ENCODE peak calls at places on chromosomes 2 and 18, in four cellular contexts. One of them, this sample, is unnamed.

GRCh38 chr2:48760848-48761247 is 5.3 kb upstream of the LHCGR start:
- DNase-seq in neuronal stem cell: no peak
- DNase-seq in IMR-90: no peak
- DNase-seq in H1: no peak
- DNase-seq in this sample: no peak

GRCh38 chr18:79870369-79871025 is 72.8 kb downstream of the KCNG2 start:
- DNase-seq in neuronal stem cell: no peak
- DNase-seq in IMR-90: no peak
- DNase-seq in H1: no peak
- DNase-seq in this sample: no peak

GRCh38 chr2:208373460-208374089 is 33.0 kb upstream of the PTH2R start:
- DNase-seq in IMR-90: peak; percentile 54
- DNase-seq in neuronal stem cell: peak; percentile 47
- DNase-seq in H1: no peak
- DNase-seq in this sample: peak; percentile 49

GRCh38 chr2:113167115-113167932 is 6.4 kb upstream of the PSD4 start:
- DNase-seq in neuronal stem cell: no peak
- DNase-seq in H1: peak; percentile 31
- DNase-seq in IMR-90: no peak
- DNase-seq in this sample: no peak

GRCh38 chr2:134320930-134321329 is 67.1 kb downstream of the MGAT5 start:
- DNase-seq in neuronal stem cell: no peak
- DNase-seq in H1: no peak
- DNase-seq in IMR-90: no peak
- DNase-seq in this sample: no peak

GRCh38 chr2:205731521-205731965 is 49.2 kb downstream of the NRP2 start:
- DNase-seq in neuronal stem cell: no peak
- DNase-seq in IMR-90: peak; percentile 98
- DNase-seq in H1: no peak
- DNase-seq in this sample: no peak

GRCh38 chr2:31764169-31764568 is 183.4 kb upstream of the SRD5A2 start:
- DNase-seq in IMR-90: no peak
- DNase-seq in H1: no peak
- DNase-seq in neuronal stem cell: no peak
- DNase-seq in this sample: no peak

GRCh38 chr2:182713611-182714010 is 2.4 kb upstream of the DNAJC10 start:
- DNase-seq in IMR-90: no peak
- DNase-seq in neuronal stem cell: no peak
- DNase-seq in H1: no peak
- DNase-seq in this sample: no peak

GRCh38 chr2:11368059-11368572 is 23.7 kb upstream of the ROCK2 start:
- DNase-seq in H1: no peak
- DNase-seq in IMR-90: no peak
- DNase-seq in neuronal stem cell: no peak
- DNase-seq in this sample: no peak

GRCh38 chr18:74778191-74778847 is 180.6 kb downstream of the ZNF407 start:
- DNase-seq in neuronal stem cell: no peak
- DNase-seq in IMR-90: peak; percentile 13
- DNase-seq in H1: no peak
- DNase-seq in this sample: no peak

GRCh38 chr18:76468345-76469275 is 26.4 kb downstream of the ZNF516 start:
- DNase-seq in neuronal stem cell: no peak
- DNase-seq in IMR-90: no peak
- DNase-seq in H1: no peak
- DNase-seq in this sample: no peak

GRCh38 chr2:42141687-42142475 is 27.3 kb upstream of the EML4 start:
- DNase-seq in neuronal stem cell: no peak
- DNase-seq in IMR-90: peak; percentile 93
- DNase-seq in H1: no peak
- DNase-seq in this sample: peak; percentile 61

GRCh38 chr2:58436842-58437241 is 195.7 kb upstream of the FANCL start:
- DNase-seq in neuronal stem cell: no peak
- DNase-seq in H1: no peak
- DNase-seq in IMR-90: no peak
- DNase-seq in this sample: no peak

GRCh38 chr2:172208881-172209325 is 106.2 kb upstream of the DLX2 start:
- DNase-seq in neuronal stem cell: no peak
- DNase-seq in IMR-90: peak; percentile 79
- DNase-seq in H1: no peak
- DNase-seq in this sample: no peak

GRCh38 chr18:48743046-48743445 is 204.2 kb downstream of the CTIF start:
- DNase-seq in H1: no peak
- DNase-seq in neuronal stem cell: no peak
- DNase-seq in IMR-90: peak; percentile 71
- DNase-seq in this sample: no peak

GRCh38 chr18:73774836-73775509 is 372.7 kb downstream of the FBXO15 start:
- DNase-seq in neuronal stem cell: no peak
- DNase-seq in H1: no peak
- DNase-seq in IMR-90: no peak
- DNase-seq in this sample: peak; percentile 65

GRCh38 chr2:8957593-8957992 is 45.9 kb downstream of the MBOAT2 start:
- DNase-seq in neuronal stem cell: no peak
- DNase-seq in H1: no peak
- DNase-seq in IMR-90: no peak
- DNase-seq in this sample: no peak

GRCh38 chr18:38898167-38898566 is 1332.6 kb upstream of the CELF4 start:
- DNase-seq in H1: no peak
- DNase-seq in neuronal stem cell: no peak
- DNase-seq in IMR-90: no peak
- DNase-seq in this sample: no peak

GRCh38 chr18:986552-986951 is 81.9 kb downstream of the ADCYAP1 start:
- DNase-seq in IMR-90: no peak
- DNase-seq in neuronal stem cell: no peak
- DNase-seq in H1: no peak
- DNase-seq in this sample: no peak

GRCh38 chr2:31354837-31355236 is 59.7 kb downstream of the XDH start:
- DNase-seq in H1: no peak
- DNase-seq in neuronal stem cell: no peak
- DNase-seq in IMR-90: no peak
- DNase-seq in this sample: no peak

GRCh38 chr2:203648273-203648672 is 58.2 kb upstream of the CD28 start:
- DNase-seq in IMR-90: peak; percentile 21
- DNase-seq in neuronal stem cell: no peak
- DNase-seq in H1: no peak
- DNase-seq in this sample: no peak

GRCh38 chr18:58105206-58105907 is 61.3 kb downstream of the NEDD4L start:
- DNase-seq in H1: no peak
- DNase-seq in IMR-90: peak; percentile 63
- DNase-seq in neuronal stem cell: no peak
- DNase-seq in this sample: no peak

GRCh38 chr18:34809697-34810096 is 99.6 kb downstream of the DTNA start:
- DNase-seq in neuronal stem cell: no peak
- DNase-seq in IMR-90: peak; percentile 32
- DNase-seq in H1: peak; percentile 82
- DNase-seq in this sample: peak; percentile 63

GRCh38 chr2:182682210-182682609 is 33.8 kb upstream of the DNAJC10 start:
- DNase-seq in H1: no peak
- DNase-seq in IMR-90: no peak
- DNase-seq in neuronal stem cell: no peak
- DNase-seq in this sample: no peak

GRCh38 chr18:572499-573289 is 7.5 kb upstream of the CETN1 start:
- DNase-seq in H1: no peak
- DNase-seq in IMR-90: no peak
- DNase-seq in neuronal stem cell: no peak
- DNase-seq in this sample: no peak

GRCh38 chr2:98730851-98731708 is at the start of gene MGAT4A:
- DNase-seq in H1: peak; percentile 75
- DNase-seq in IMR-90: no peak
- DNase-seq in neuronal stem cell: peak; percentile 62
- DNase-seq in this sample: peak; percentile 50

GRCh38 chr2:233061591-233062446 is 1.7 kb downstream of the INPP5D start:
- DNase-seq in neuronal stem cell: no peak
- DNase-seq in H1: no peak
- DNase-seq in IMR-90: peak; percentile 16
- DNase-seq in this sample: peak; percentile 56

GRCh38 chr2:110770308-110770695 is 37.9 kb downstream of the ACOXL start:
- DNase-seq in neuronal stem cell: no peak
- DNase-seq in H1: no peak
- DNase-seq in IMR-90: no peak
- DNase-seq in this sample: no peak

GRCh38 chr2:172642301-172643020 is 86.6 kb downstream of the PDK1 start:
- DNase-seq in IMR-90: no peak
- DNase-seq in neuronal stem cell: no peak
- DNase-seq in H1: no peak
- DNase-seq in this sample: no peak

GRCh38 chr18:45378933-45379332 is 236.3 kb upstream of the SLC14A2 start:
- DNase-seq in H1: no peak
- DNase-seq in IMR-90: no peak
- DNase-seq in neuronal stem cell: no peak
- DNase-seq in this sample: no peak

GRCh38 chr2:239460780-239461179 is 60.0 kb upstream of the HDAC4 start:
- DNase-seq in neuronal stem cell: no peak
- DNase-seq in IMR-90: no peak
- DNase-seq in H1: no peak
- DNase-seq in this sample: no peak

GRCh38 chr2:239463541-239464165 is 62.8 kb upstream of the HDAC4 start:
- DNase-seq in IMR-90: no peak
- DNase-seq in H1: no peak
- DNase-seq in neuronal stem cell: no peak
- DNase-seq in this sample: peak; percentile 24

GRCh38 chr2:239464166-239465016 is 63.6 kb upstream of the HDAC4 start:
- DNase-seq in H1: no peak
- DNase-seq in neuronal stem cell: no peak
- DNase-seq in IMR-90: no peak
- DNase-seq in this sample: peak; percentile 19

GRCh38 chr2:239461551-239462515 is 61.0 kb upstream of the HDAC4 start:
- DNase-seq in neuronal stem cell: no peak
- DNase-seq in IMR-90: no peak
- DNase-seq in H1: peak; percentile 30
- DNase-seq in this sample: peak; percentile 18

GRCh38 chr2:239462671-239463506 is 62.1 kb upstream of the HDAC4 start:
- DNase-seq in H1: peak; percentile 20
- DNase-seq in IMR-90: no peak
- DNase-seq in neuronal stem cell: no peak
- DNase-seq in this sample: peak; percentile 19
- H4K91ac ChIP-seq in H1: no peak overlapping the region
- H4K91ac ChIP-seq in IMR-90: no peak overlapping the region
- H4K91ac ChIP-seq in neuronal stem cell: no peak overlapping the region
- H4K91ac ChIP-seq in this sample: no peak overlapping the region

GRCh38 chr2:240244543-240244942 is 104.1 kb upstream of the OTOS start:
- DNase-seq in neuronal stem cell: no peak
- DNase-seq in H1: no peak
- DNase-seq in IMR-90: no peak
- DNase-seq in this sample: no peak
- H2BK5ac ChIP-seq in neuronal stem cell: no peak overlapping the region
- H2BK5ac ChIP-seq in H1: no peak overlapping the region
- H2BK5ac ChIP-seq in IMR-90: no peak overlapping the region
- H2BK5ac ChIP-seq in this sample: no peak overlapping the region

GRCh38 chr2:16652296-16653082 is 13.1 kb downstream of the CYRIA start:
- DNase-seq in IMR-90: peak; percentile 75
- DNase-seq in H1: no peak
- DNase-seq in neuronal stem cell: no peak
- DNase-seq in this sample: no peak
- H4K91ac ChIP-seq in IMR-90: peak overlapping the region; percentile 87
- H4K91ac ChIP-seq in H1: peak overlapping the region; percentile 44
- H4K91ac ChIP-seq in neuronal stem cell: no peak overlapping the region
- H4K91ac ChIP-seq in this sample: no peak overlapping the region

DNA sequence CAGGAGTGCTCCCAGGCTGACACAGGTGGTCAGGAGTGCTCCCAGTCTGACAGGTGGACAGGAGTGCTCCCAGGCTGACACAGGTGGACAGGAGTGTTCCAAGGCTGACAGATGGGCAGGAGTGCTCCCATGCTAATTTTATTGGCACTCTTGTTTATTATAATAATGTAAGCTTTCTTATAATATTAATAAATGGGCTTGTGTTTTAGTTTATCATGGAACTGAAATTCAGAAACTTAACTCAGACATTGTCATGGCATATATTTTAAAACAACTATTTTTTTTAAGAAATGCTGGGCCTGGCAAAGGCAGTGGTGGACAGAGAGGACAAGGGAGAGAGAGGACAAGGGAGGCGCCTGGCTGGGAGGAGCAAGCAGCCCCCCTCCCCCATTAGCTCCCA is 18.7 kb downstream of the ANO7 start:
- DNase-seq in H1: no peak
- DNase-seq in IMR-90: no peak
- DNase-seq in neuronal stem cell: no peak
- DNase-seq in this sample: no peak
- H2BK5ac ChIP-seq in H1: no peak overlapping the region
- H2BK5ac ChIP-seq in IMR-90: no peak overlapping the region
- H2BK5ac ChIP-seq in neuronal stem cell: peak overlapping the region; percentile 19
- H2BK5ac ChIP-seq in this sample: no peak overlapping the region

GRCh38 chr2:154551649-154552048 is 146.8 kb upstream of the KCNJ3 start:
- DNase-seq in H1: no peak
- DNase-seq in IMR-90: no peak
- DNase-seq in neuronal stem cell: no peak
- DNase-seq in this sample: no peak
- H4K91ac ChIP-seq in H1: no peak overlapping the region
- H4K91ac ChIP-seq in IMR-90: no peak overlapping the region
- H4K91ac ChIP-seq in neuronal stem cell: no peak overlapping the region
- H4K91ac ChIP-seq in this sample: no peak overlapping the region

DNA sequence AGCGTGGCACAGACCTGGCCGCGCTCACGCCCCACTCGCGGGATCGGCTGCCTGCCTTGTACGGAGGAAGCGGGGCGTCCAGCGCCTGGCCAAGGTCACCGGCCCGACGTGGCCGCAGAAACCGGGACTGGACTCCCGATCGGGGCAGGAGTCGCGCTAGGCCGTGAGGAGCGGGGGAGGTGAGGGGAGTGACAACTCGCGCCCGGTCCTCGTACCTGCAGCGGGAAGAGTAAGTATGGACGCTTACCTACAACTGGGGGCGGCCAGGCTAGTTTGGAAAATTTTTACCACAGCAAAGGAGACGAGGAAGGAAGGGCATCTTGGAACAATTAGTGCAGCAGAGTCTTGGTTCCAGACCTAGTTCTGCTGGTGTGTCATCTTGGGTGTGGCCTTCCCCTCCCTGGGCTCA is 653 bp downstream of the UBE2F start:
- DNase-seq in IMR-90: no peak
- DNase-seq in neuronal stem cell: no peak
- DNase-seq in H1: peak; percentile 55
- DNase-seq in this sample: no peak
- H2BK5ac ChIP-seq in IMR-90: peak overlapping the region; percentile 28
- H2BK5ac ChIP-seq in neuronal stem cell: no peak overlapping the region
- H2BK5ac ChIP-seq in H1: no peak overlapping the region
- H2BK5ac ChIP-seq in this sample: no peak overlapping the region

DNA sequence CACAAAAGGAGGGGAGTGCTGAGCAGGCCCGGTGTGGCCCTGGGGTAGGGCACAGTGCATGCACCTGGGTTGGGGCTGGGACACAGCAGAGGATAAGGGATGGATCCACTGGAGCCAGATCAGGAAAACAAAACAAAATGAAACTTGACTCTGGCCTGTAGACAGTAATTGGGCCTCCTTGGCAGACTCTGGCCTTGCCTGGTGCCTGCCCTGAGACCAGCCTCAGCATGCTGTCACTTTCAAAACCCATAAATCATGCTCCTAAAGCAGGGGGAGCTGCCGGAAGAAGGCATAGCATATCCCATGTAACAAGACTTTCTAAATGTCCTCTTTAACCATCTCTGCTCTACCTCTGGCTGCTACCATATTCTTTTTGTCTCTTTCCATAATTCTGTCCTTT is 61.1 kb upstream of the IGFBP5 start:
- DNase-seq in H1: no peak
- DNase-seq in neuronal stem cell: no peak
- DNase-seq in IMR-90: no peak
- DNase-seq in this sample: no peak
- H4K91ac ChIP-seq in H1: no peak overlapping the region
- H4K91ac ChIP-seq in neuronal stem cell: no peak overlapping the region
- H4K91ac ChIP-seq in IMR-90: no peak overlapping the region
- H4K91ac ChIP-seq in this sample: no peak overlapping the region

GRCh38 chr2:237287874-237288273 is 126.1 kb downstream of the COL6A3 start:
- DNase-seq in IMR-90: peak; percentile 54
- DNase-seq in H1: no peak
- DNase-seq in neuronal stem cell: no peak
- DNase-seq in this sample: no peak
- H2BK5ac ChIP-seq in IMR-90: no peak overlapping the region
- H2BK5ac ChIP-seq in H1: no peak overlapping the region
- H2BK5ac ChIP-seq in neuronal stem cell: no peak overlapping the region
- H2BK5ac ChIP-seq in this sample: no peak overlapping the region

This sample was measured in H9.